ENCODE peak calls at places on chromosomes 16 and 17, in nine cellular contexts. A, F, D, J, S, G, C, B and N are unnamed samples.

GRCh38 chr17:82967268-82968032 is 112.0 kb upstream of the METRNL start:
- DNase-seq in A (no peak), F (no peak), D (no peak), J (no peak), S (no peak), G (no peak), C (no peak), B (no peak), N (no peak)

GRCh38 chr17:68868708-68869107 is 86.5 kb downstream of the ABCA8 start:
- DNase-seq in A (no peak), F (no peak), D (no peak), J (no peak), S (no peak), G (peak; percentile 72), C (no peak), B (no peak), N (no peak)

GRCh38 chr16:28924399-28924761 is 658 bp downstream of the RABEP2 start:
- DNase-seq in A (no peak), F (no peak), D (no peak), J (no peak), S (no peak), G (no peak), C (no peak), B (no peak), N (no peak)

GRCh38 chr17:83124871-83125514 is 45.6 kb downstream of the METRNL start:
- DNase-seq in A (no peak), F (no peak), D (peak; percentile 59), J (no peak), S (no peak), G (no peak), C (no peak), B (no peak), N (no peak)

GRCh38 chr17:57676543-57676942 is 68.6 kb downstream of the CCDC182 start:
- DNase-seq in A (no peak), F (no peak), D (no peak), J (no peak), S (no peak), G (no peak), C (no peak), B (no peak), N (no peak)

GRCh38 chr17:6508026-6508425 is 48.3 kb downstream of the PITPNM3 start:
- DNase-seq in A (no peak), F (no peak), D (no peak), J (no peak), S (no peak), G (no peak), C (no peak), B (no peak), N (no peak)

GRCh38 chr16:66344533-66345145 is 21.9 kb upstream of the CDH5 start:
- DNase-seq in A (no peak), F (no peak), D (no peak), J (no peak), S (peak; percentile 46), G (peak; percentile 47), C (peak; percentile 40), B (no peak), N (peak; percentile 64)

GRCh38 chr17:68205251-68205807 is 42.5 kb upstream of the AMZ2 start:
- DNase-seq in A (peak; percentile 82), F (peak; percentile 93), D (peak; percentile 94), J (peak; percentile 88), S (peak; percentile 89), G (peak; percentile 85), C (peak; percentile 90), B (peak; percentile 78), N (peak; percentile 88)